ENCODE peak calls at places on chromosomes 1 and 21, in five cellular contexts. W, R, M, Y and Q are unnamed samples.

GRCh38 chr1:116340506-116341240 is 32.4 kb upstream of the ATP1A1 start:
- DNase-seq in M (no peak), Y (no peak), R (no peak), W (no peak), Q (no peak)

GRCh38 chr21:43600642-43601397 is 58.5 kb downstream of the HSF2BP start:
- DNase-seq in R (no peak), M (no peak), W (no peak), Y (peak; percentile 94), Q (peak; percentile 93)

GRCh38 chr1:61053712-61054608 is 28.4 kb upstream of the NFIA start:
- DNase-seq in Y (peak; percentile 19), M (peak; percentile 63), W (peak; percentile 28), R (peak; percentile 70), Q (no peak)

GRCh38 chr21:32494946-32495703 is 82.6 kb downstream of the EVA1C start:
- DNase-seq in M (no peak), Y (peak; percentile 87), W (no peak), R (no peak), Q (peak; percentile 78)

GRCh38 chr1:220521755-220522154 is 6.2 kb upstream of the MARK1 start:
- DNase-seq in W (no peak), M (no peak), Y (no peak), R (no peak), Q (no peak)

GRCh38 chr1:66563094-66563800 is 29.3 kb downstream of the SGIP1 start:
- DNase-seq in M (no peak), Y (peak; percentile 96), W (no peak), R (no peak), Q (peak; percentile 91)

GRCh38 chr1:51661081-51661518 is 44.2 kb downstream of the OSBPL9 start:
- DNase-seq in R (no peak), M (no peak), W (no peak), Y (peak; percentile 96), Q (peak; percentile 96)

GRCh38 chr21:39388038-39388810 is 39.3 kb upstream of the HMGN1 start:
- DNase-seq in W (peak; percentile 93), R (peak; percentile 93), M (peak; percentile 93), Y (peak; percentile 84), Q (peak; percentile 69)

GRCh38 chr1:198387587-198387986 is 152.9 kb downstream of the ATP6V1G3 start:
- DNase-seq in Y (peak; percentile 9), M (no peak), W (no peak), R (no peak), Q (peak; percentile 67)

GRCh38 chr1:53716150-53716549 is 22.8 kb downstream of the GLIS1 start:
- DNase-seq in M (no peak), R (no peak), W (no peak), Y (no peak), Q (no peak)

GRCh38 chr1:206100226-206100780 is 16.9 kb downstream of the AVPR1B start:
- DNase-seq in W (no peak), M (no peak), Y (no peak), R (no peak), Q (no peak)

GRCh38 chr1:24795236-24795635 is 50.0 kb downstream of the CLIC4 start:
- DNase-seq in W (no peak), M (no peak), Y (peak; percentile 34), R (no peak), Q (no peak)

GRCh38 chr1:243335297-243335696 is 79.5 kb downstream of the SDCCAG8 start:
- DNase-seq in R (no peak), W (no peak), Y (no peak), M (no peak), Q (no peak)

GRCh38 chr1:75589637-75590036 is 21.3 kb downstream of the SLC44A5 start:
- DNase-seq in M (no peak), Y (no peak), W (no peak), R (no peak), Q (no peak)

GRCh38 chr1:98277111-98277510 is 356.3 kb upstream of the DPYD start:
- DNase-seq in R (no peak), W (no peak), M (no peak), Y (peak; percentile 46), Q (peak; percentile 42)

GRCh38 chr1:1982379-1983232 is 21.0 kb downstream of the CFAP74 start:
- DNase-seq in W (peak; percentile 47), Y (no peak), R (no peak), M (no peak), Q (no peak)

GRCh38 chr1:7526867-7527732 is 244.0 kb upstream of the VAMP3 start:
- DNase-seq in R (no peak), M (no peak), Y (no peak), W (no peak), Q (peak; percentile 47)

GRCh38 chr1:108049083-108049819 is 84.3 kb upstream of the VAV3 start:
- DNase-seq in W (peak; percentile 35), Y (peak; percentile 18), M (peak; percentile 43), R (no peak), Q (peak; percentile 32)

GRCh38 chr1:181669209-181669608 is 185.9 kb downstream of the CACNA1E start:
- DNase-seq in Y (no peak), M (no peak), W (no peak), R (no peak), Q (no peak)

GRCh38 chr1:214976665-214977064 is 105.9 kb upstream of the KCNK2 start:
- DNase-seq in M (no peak), R (no peak), W (no peak), Y (no peak), Q (no peak)

GRCh38 chr1:226973898-226974543 is 33.9 kb downstream of the COQ8A start:
- DNase-seq in Y (peak; percentile 79), R (peak; percentile 55), W (no peak), M (peak; percentile 73), Q (no peak)

GRCh38 chr1:195604287-195604686 is 1004.0 kb downstream of the KCNT2 start:
- DNase-seq in Y (peak; percentile 22), R (no peak), W (no peak), M (no peak), Q (no peak)

GRCh38 chr1:55898191-55898590 is 681.2 kb downstream of the PLPP3 start:
- DNase-seq in Y (peak; percentile 89), R (no peak), M (no peak), W (no peak), Q (peak; percentile 15)

DNA sequence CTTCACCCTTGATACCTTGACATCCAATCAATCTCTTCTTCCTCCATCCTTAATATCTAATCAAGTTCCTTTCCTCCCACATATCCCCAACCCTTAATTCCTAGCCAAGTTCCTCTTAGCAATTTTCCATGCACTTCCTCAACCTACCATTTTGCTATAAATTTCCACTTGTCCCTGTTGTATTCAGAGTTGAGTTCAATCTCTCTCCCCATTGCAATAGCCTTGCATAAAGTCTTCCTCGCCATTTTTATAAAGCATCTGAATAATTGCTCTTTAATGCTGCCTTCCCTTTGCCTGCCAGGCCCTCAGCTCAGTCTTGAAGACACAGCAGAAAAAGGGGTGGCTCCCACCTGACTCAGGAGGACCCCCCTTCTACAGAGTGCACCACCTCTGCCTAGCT is 390.3 kb downstream of the HHIPL2 start:
- DNase-seq in M (no peak), Y (no peak), R (no peak), W (no peak), Q (no peak)
- H3K4me3 ChIP-seq in M (no peak overlapping the region), Y (no peak overlapping the region), R (no peak overlapping the region), W (no peak overlapping the region), Q (no peak overlapping the region)

DNA sequence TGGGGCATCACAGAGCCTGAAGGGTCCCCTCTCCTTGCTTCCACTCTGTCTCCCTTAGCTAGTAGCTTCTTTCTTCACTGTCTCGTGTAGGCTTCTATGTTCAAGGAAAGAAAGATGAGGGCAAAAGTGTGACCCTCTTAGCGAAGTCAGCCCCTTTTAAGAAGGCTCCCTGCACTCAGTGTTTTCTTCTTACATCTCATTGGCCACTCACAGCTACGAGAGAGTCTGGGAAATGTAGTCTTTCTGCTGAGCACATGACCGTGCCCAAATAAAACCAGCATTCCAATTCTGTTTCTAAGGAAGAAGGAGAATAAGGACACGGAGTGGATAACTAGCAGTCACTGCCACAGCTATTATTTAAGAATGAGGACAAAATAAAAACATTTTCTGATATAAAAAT is 104.9 kb upstream of the TNR start:
- DNase-seq in Y (no peak), M (no peak), R (no peak), W (no peak), Q (no peak)
- H3K4me3 ChIP-seq in Y (no peak overlapping the region), M (no peak overlapping the region), R (no peak overlapping the region), W (peak overlapping the region; percentile 34), Q (no peak overlapping the region)

GRCh38 chr1:11482904-11483479 is 4.0 kb downstream of the DISP3 start:
- DNase-seq in Y (no peak), W (no peak), R (no peak), M (no peak), Q (no peak)
- H3K4me3 ChIP-seq in Y (no peak overlapping the region), W (peak overlapping the region; percentile 10), R (no peak overlapping the region), M (no peak overlapping the region), Q (no peak overlapping the region)

GRCh38 chr1:151455966-151456365 is 3.3 kb downstream of the POGZ start:
- DNase-seq in R (no peak), W (no peak), Y (peak; percentile 38), M (no peak), Q (no peak)
- H3K4me3 ChIP-seq in R (no peak overlapping the region), W (no peak overlapping the region), Y (no peak overlapping the region), M (no peak overlapping the region), Q (no peak overlapping the region)

GRCh38 chr1:18928985-18929384 is 26.6 kb upstream of the ALDH4A1 start:
- DNase-seq in M (no peak), R (no peak), Y (no peak), W (no peak), Q (no peak)
- H3K4me3 ChIP-seq in M (no peak overlapping the region), R (no peak overlapping the region), Y (no peak overlapping the region), W (no peak overlapping the region), Q (no peak overlapping the region)

GRCh38 chr1:183032122-183032921 is 9.1 kb downstream of the LAMC1 start:
- DNase-seq in R (no peak), Y (no peak), W (no peak), M (no peak), Q (peak; percentile 50)

GRCh38 chr1:183027791-183028190 is 4.6 kb downstream of the LAMC1 start:
- DNase-seq in Y (no peak), W (no peak), R (no peak), M (no peak), Q (no peak)

GRCh38 chr1:183029591-183030000 is 6.4 kb downstream of the LAMC1 start:
- DNase-seq in R (no peak), W (no peak), M (no peak), Y (peak; percentile 65), Q (peak; percentile 51)

GRCh38 chr1:183027031-183027430 is 3.8 kb downstream of the LAMC1 start:
- DNase-seq in M (no peak), Y (peak; percentile 34), W (no peak), R (no peak), Q (no peak)

DNA sequence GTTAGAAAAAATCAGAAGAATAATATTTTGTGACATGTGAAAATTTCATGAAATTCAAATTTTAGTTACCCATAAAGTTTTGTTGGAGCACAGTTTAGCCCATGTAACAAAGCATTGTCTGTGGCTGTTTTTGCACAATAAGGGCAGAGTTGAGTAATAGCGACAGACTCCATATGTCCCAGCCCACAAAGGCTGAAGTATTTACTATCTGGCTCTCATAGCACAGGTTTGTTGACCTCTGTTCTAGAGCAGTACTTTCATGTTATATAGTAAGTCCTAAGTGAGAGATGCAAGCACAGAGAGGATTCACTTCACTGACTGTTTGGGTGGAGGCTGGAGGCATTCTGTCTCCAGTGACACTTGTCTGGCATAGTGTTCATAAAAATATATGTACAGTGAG is 6.8 kb downstream of the LAMC1 start:
- DNase-seq in Y (peak; percentile 85), W (no peak), M (no peak), R (no peak), Q (peak; percentile 35)
- H3K4me3 ChIP-seq in Y (peak overlapping the region; percentile 8), W (no peak overlapping the region), M (peak overlapping the region; percentile 32), R (no peak overlapping the region), Q (no peak overlapping the region)